ENCODE peak calls at places on chromosomes 12 and 14, in six cellular contexts. One of them, this sample, is unnamed.

GRCh38 chr12:89676935-89677334 is 31.7 kb downstream of the ATP2B1 start:
- DNase-seq in GM12878: no peak
- DNase-seq in IMR-90: no peak
- DNase-seq in A549: no peak
- DNase-seq in WTC11: no peak
- DNase-seq in SK-N-SH: no peak
- DNase-seq in this sample: no peak

GRCh38 chr12:14327717-14328116 is 37.8 kb upstream of the ATF7IP start:
- DNase-seq in GM12878: no peak
- DNase-seq in IMR-90: peak
- DNase-seq in A549: no peak
- DNase-seq in WTC11: no peak
- DNase-seq in SK-N-SH: no peak
- DNase-seq in this sample: no peak

GRCh38 chr14:60734465-60735242 is at the start of gene MNAT1:
- DNase-seq in GM12878: peak
- DNase-seq in IMR-90: peak
- DNase-seq in A549: peak
- DNase-seq in WTC11: peak
- DNase-seq in SK-N-SH: peak
- DNase-seq in this sample: peak

GRCh38 chr14:34301107-34301734 is 160.8 kb downstream of the SPTSSA start:
- DNase-seq in GM12878: peak
- DNase-seq in IMR-90: peak
- DNase-seq in A549: peak
- DNase-seq in WTC11: no peak
- DNase-seq in SK-N-SH: peak
- DNase-seq in this sample: no peak

GRCh38 chr12:116404913-116405611 is 127.6 kb upstream of the MED13L start:
- DNase-seq in GM12878: no peak
- DNase-seq in IMR-90: no peak
- DNase-seq in A549: no peak
- DNase-seq in WTC11: no peak
- DNase-seq in SK-N-SH: no peak
- DNase-seq in this sample: no peak

GRCh38 chr12:123763093-123763492 is 992 bp downstream of the DNAH10 start:
- DNase-seq in GM12878: no peak
- DNase-seq in IMR-90: no peak
- DNase-seq in A549: no peak
- DNase-seq in WTC11: peak
- DNase-seq in SK-N-SH: no peak
- DNase-seq in this sample: peak

GRCh38 chr14:103676881-103677675 is 38.2 kb downstream of the XRCC3 start:
- DNase-seq in GM12878: no peak
- DNase-seq in IMR-90: no peak
- DNase-seq in A549: no peak
- DNase-seq in WTC11: no peak
- DNase-seq in SK-N-SH: no peak
- DNase-seq in this sample: no peak

GRCh38 chr12:103441437-103442186 is 54.2 kb downstream of the C12orf42 start:
- DNase-seq in GM12878: peak
- DNase-seq in IMR-90: no peak
- DNase-seq in A549: no peak
- DNase-seq in WTC11: no peak
- DNase-seq in SK-N-SH: no peak
- DNase-seq in this sample: no peak

GRCh38 chr12:131857908-131858850 is 30.0 kb downstream of the MMP17 start:
- DNase-seq in GM12878: no peak
- DNase-seq in IMR-90: no peak
- DNase-seq in A549: no peak
- DNase-seq in WTC11: no peak
- DNase-seq in SK-N-SH: no peak
- DNase-seq in this sample: no peak

GRCh38 chr12:6828671-6829531 is 694 bp downstream of the P3H3 start:
- DNase-seq in GM12878: no peak
- DNase-seq in IMR-90: peak
- DNase-seq in A549: no peak
- DNase-seq in WTC11: peak
- DNase-seq in SK-N-SH: peak
- DNase-seq in this sample: peak

GRCh38 chr12:101828463-101829196 is 2.1 kb downstream of the GNPTAB start:
- DNase-seq in GM12878: no peak
- DNase-seq in IMR-90: no peak
- DNase-seq in A549: no peak
- DNase-seq in WTC11: no peak
- DNase-seq in SK-N-SH: no peak
- DNase-seq in this sample: no peak

GRCh38 chr12:108634225-108634795 is 616 bp upstream of the SELPLG start:
- DNase-seq in GM12878: no peak
- DNase-seq in IMR-90: no peak
- DNase-seq in A549: no peak
- DNase-seq in WTC11: no peak
- DNase-seq in SK-N-SH: no peak
- DNase-seq in this sample: no peak

GRCh38 chr12:106139422-106140141 is 828 bp upstream of the NUAK1 start:
- DNase-seq in GM12878: no peak
- DNase-seq in IMR-90: peak
- DNase-seq in A549: peak
- DNase-seq in WTC11: peak
- DNase-seq in SK-N-SH: no peak
- DNase-seq in this sample: peak

GRCh38 chr12:45914090-45914489 is 76.3 kb downstream of the SCAF11 start:
- DNase-seq in GM12878: no peak
- DNase-seq in IMR-90: peak
- DNase-seq in A549: no peak
- DNase-seq in WTC11: no peak
- DNase-seq in SK-N-SH: no peak
- DNase-seq in this sample: no peak

GRCh38 chr14:94897092-94897491 is 127.2 kb upstream of the GSC start:
- DNase-seq in GM12878: no peak
- DNase-seq in IMR-90: no peak
- DNase-seq in A549: no peak
- DNase-seq in WTC11: no peak
- DNase-seq in SK-N-SH: no peak
- DNase-seq in this sample: no peak

GRCh38 chr12:105409881-105410471 is 79.5 kb downstream of the C12orf75 start:
- DNase-seq in GM12878: no peak
- DNase-seq in IMR-90: no peak
- DNase-seq in A549: no peak
- DNase-seq in WTC11: no peak
- DNase-seq in SK-N-SH: peak
- DNase-seq in this sample: no peak

GRCh38 chr12:95396849-95397498 is 77.0 kb upstream of the METAP2 start:
- DNase-seq in GM12878: no peak
- DNase-seq in IMR-90: peak
- DNase-seq in A549: no peak
- DNase-seq in WTC11: no peak
- DNase-seq in SK-N-SH: no peak
- DNase-seq in this sample: no peak

GRCh38 chr14:54475911-54476310 is 12.9 kb downstream of the GMFB start:
- DNase-seq in GM12878: no peak
- DNase-seq in IMR-90: no peak
- DNase-seq in A549: no peak
- DNase-seq in WTC11: no peak
- DNase-seq in SK-N-SH: no peak
- DNase-seq in this sample: no peak

GRCh38 chr14:102917056-102917385 is 5.4 kb upstream of the AMN start:
- DNase-seq in GM12878: no peak
- DNase-seq in IMR-90: no peak
- DNase-seq in A549: no peak
- DNase-seq in WTC11: no peak
- DNase-seq in SK-N-SH: no peak
- DNase-seq in this sample: no peak

GRCh38 chr12:11477110-11477509 is 81.7 kb upstream of the PRB2 start:
- DNase-seq in GM12878: no peak
- DNase-seq in IMR-90: no peak
- DNase-seq in A549: no peak
- DNase-seq in WTC11: no peak
- DNase-seq in SK-N-SH: no peak
- DNase-seq in this sample: no peak

GRCh38 chr14:56474419-56475022 is 105.1 kb upstream of the TMEM260 start:
- DNase-seq in GM12878: no peak
- DNase-seq in IMR-90: peak
- DNase-seq in A549: peak
- DNase-seq in WTC11: no peak
- DNase-seq in SK-N-SH: peak
- DNase-seq in this sample: no peak

GRCh38 chr14:61125314-61126082 is 144.5 kb downstream of the SLC38A6 start:
- DNase-seq in GM12878: no peak
- DNase-seq in IMR-90: peak
- DNase-seq in A549: no peak
- DNase-seq in WTC11: no peak
- DNase-seq in SK-N-SH: no peak
- DNase-seq in this sample: no peak

GRCh38 chr14:39232554-39233415 is 930 bp upstream of the MIA2 start:
- DNase-seq in GM12878: no peak
- DNase-seq in IMR-90: peak
- DNase-seq in A549: no peak
- DNase-seq in WTC11: no peak
- DNase-seq in SK-N-SH: no peak
- DNase-seq in this sample: no peak

GRCh38 chr14:47207636-47208035 is 467.8 kb downstream of the MDGA2 start:
- DNase-seq in GM12878: no peak
- DNase-seq in IMR-90: no peak
- DNase-seq in A549: no peak
- DNase-seq in WTC11: no peak
- DNase-seq in SK-N-SH: no peak
- DNase-seq in this sample: no peak

GRCh38 chr12:124030510-124030909 is 57.5 kb downstream of the ZNF664 start:
- DNase-seq in GM12878: no peak
- DNase-seq in IMR-90: peak
- DNase-seq in A549: no peak
- DNase-seq in WTC11: no peak
- DNase-seq in SK-N-SH: peak
- DNase-seq in this sample: no peak

GRCh38 chr14:86799244-86799647 is 1193.7 kb downstream of the GALC start:
- DNase-seq in GM12878: no peak
- DNase-seq in IMR-90: peak
- DNase-seq in A549: no peak
- DNase-seq in WTC11: no peak
- DNase-seq in SK-N-SH: no peak
- DNase-seq in this sample: no peak

GRCh38 chr12:132393245-132393795 is 63.9 kb upstream of the GALNT9 start:
- DNase-seq in GM12878: no peak
- DNase-seq in IMR-90: no peak
- DNase-seq in A549: peak
- DNase-seq in WTC11: no peak
- DNase-seq in SK-N-SH: no peak
- DNase-seq in this sample: no peak

GRCh38 chr14:50943943-50944646 is at the start of gene PYGL:
- DNase-seq in GM12878: no peak
- DNase-seq in IMR-90: peak
- DNase-seq in A549: peak
- DNase-seq in WTC11: peak
- DNase-seq in SK-N-SH: peak
- DNase-seq in this sample: peak

GRCh38 chr14:50941151-50941550 is 3.1 kb downstream of the PYGL start:
- DNase-seq in GM12878: no peak
- DNase-seq in IMR-90: peak
- DNase-seq in A549: no peak
- DNase-seq in WTC11: no peak
- DNase-seq in SK-N-SH: no peak
- DNase-seq in this sample: no peak

GRCh38 chr14:50944647-50945413 is 547 bp upstream of the PYGL start:
- DNase-seq in GM12878: no peak
- DNase-seq in IMR-90: peak
- DNase-seq in A549: peak
- DNase-seq in WTC11: no peak
- DNase-seq in SK-N-SH: no peak
- DNase-seq in this sample: no peak

GRCh38 chr14:50946234-50946935 is 2.1 kb upstream of the PYGL start:
- DNase-seq in GM12878: no peak
- DNase-seq in IMR-90: no peak
- DNase-seq in A549: no peak
- DNase-seq in WTC11: no peak
- DNase-seq in SK-N-SH: no peak
- DNase-seq in this sample: no peak

GRCh38 chr14:50943261-50943942 is 881 bp downstream of the PYGL start:
- DNase-seq in GM12878: no peak
- DNase-seq in IMR-90: peak
- DNase-seq in A549: peak
- DNase-seq in WTC11: peak
- DNase-seq in SK-N-SH: no peak
- DNase-seq in this sample: no peak
- TF ChIP-seq USF2 in GM12878: no peak
- TF ChIP-seq USF2 in IMR-90: no peak
- TF ChIP-seq USF2 in A549: no peak
- TF ChIP-seq USF2 in WTC11: no peak
- TF ChIP-seq USF2 in SK-N-SH: no peak
- TF ChIP-seq USF2 in this sample: no peak

GRCh38 chr14:23375527-23376251 is 1.2 kb upstream of the CMTM5 start:
- DNase-seq in GM12878: no peak
- DNase-seq in IMR-90: no peak
- DNase-seq in A549: no peak
- DNase-seq in WTC11: no peak
- DNase-seq in SK-N-SH: no peak
- DNase-seq in this sample: no peak
- TF ChIP-seq USF2 in GM12878: no peak
- TF ChIP-seq USF2 in IMR-90: no peak
- TF ChIP-seq USF2 in A549: no peak
- TF ChIP-seq USF2 in WTC11: no peak
- TF ChIP-seq USF2 in SK-N-SH: no peak
- TF ChIP-seq USF2 in this sample: no peak

GRCh38 chr14:25887251-25887908 is 710.5 kb downstream of the NOVA1 start:
- DNase-seq in GM12878: no peak
- DNase-seq in IMR-90: no peak
- DNase-seq in A549: no peak
- DNase-seq in WTC11: no peak
- DNase-seq in SK-N-SH: no peak
- DNase-seq in this sample: no peak
- TF ChIP-seq USF2 in GM12878: no peak
- TF ChIP-seq USF2 in IMR-90: no peak
- TF ChIP-seq USF2 in A549: no peak
- TF ChIP-seq USF2 in WTC11: no peak
- TF ChIP-seq USF2 in SK-N-SH: no peak
- TF ChIP-seq USF2 in this sample: no peak

DNA sequence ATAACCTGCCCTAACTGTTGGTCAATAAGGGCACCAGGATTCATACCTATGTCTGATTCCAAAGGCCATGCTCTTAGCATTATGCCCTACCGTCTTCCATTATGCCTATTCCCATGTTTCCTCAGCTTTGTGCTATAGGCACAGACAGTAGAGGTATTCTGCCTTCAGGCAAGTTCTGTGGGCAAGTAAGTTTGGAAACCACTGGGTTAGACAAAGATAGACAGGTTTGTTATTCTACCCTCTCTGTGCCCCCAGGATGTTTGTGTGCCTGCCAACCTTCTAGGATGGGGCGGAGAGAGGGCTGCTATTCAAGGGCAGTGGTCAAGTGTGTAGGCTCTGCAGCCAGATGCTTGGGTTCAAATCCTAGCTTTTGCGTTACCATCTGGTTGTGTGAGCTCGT is 4.6 kb downstream of the RAPGEF3 start:
- DNase-seq in GM12878: no peak
- DNase-seq in IMR-90: no peak
- DNase-seq in A549: no peak
- DNase-seq in WTC11: no peak
- DNase-seq in SK-N-SH: peak
- DNase-seq in this sample: no peak
- TF ChIP-seq USF2 in GM12878: no peak
- TF ChIP-seq USF2 in IMR-90: no peak
- TF ChIP-seq USF2 in A549: no peak
- TF ChIP-seq USF2 in WTC11: no peak
- TF ChIP-seq USF2 in SK-N-SH: no peak
- TF ChIP-seq USF2 in this sample: no peak

This sample was measured in H1.